ENCODE peak calls at places on chromosomes 6 and 20, in four cellular contexts. D, W, A and C are unnamed samples.
A peak's percentile ranks its signal among the peaks of the same experiment; 100 is the strongest.

GRCh38 chr6:39430968-39431523 is 108.5 kb upstream of the KCNK16 start:
- DNase-seq in D (peak; percentile 84), W (peak; percentile 56), A (no peak), C (no peak)

GRCh38 chr6:127924440-127924839 is 23.6 kb upstream of the THEMIS start:
- DNase-seq in D (no peak), W (no peak), A (no peak), C (no peak)

GRCh38 chr6:33740204-33740608 is 6.5 kb downstream of the IP6K3 start:
- DNase-seq in D (no peak), W (no peak), A (no peak), C (no peak)

GRCh38 chr6:20220345-20220744 is 8.1 kb upstream of the MBOAT1 start:
- DNase-seq in D (no peak), W (no peak), A (no peak), C (no peak)

GRCh38 chr6:25499851-25500250 is 152.2 kb upstream of the SCGN start:
- DNase-seq in D (no peak), W (no peak), A (no peak), C (no peak)

GRCh38 chr6:128882991-128883571 is at the start of gene LAMA2:
- DNase-seq in D (peak; percentile 23), W (peak; percentile 83), A (no peak), C (no peak)

GRCh38 chr6:4666886-4667513 is 109.2 kb upstream of the CDYL start:
- DNase-seq in D (no peak), W (no peak), A (no peak), C (no peak)

GRCh38 chr6:64861039-64861651 is 845.9 kb downstream of the EYS start:
- DNase-seq in D (no peak), W (no peak), A (no peak), C (no peak)

GRCh38 chr20:57390604-57391438 is at the start of gene RBM38:
- DNase-seq in D (peak; percentile 99), W (peak; percentile 78), A (peak; percentile 91), C (no peak)

GRCh38 chr6:22072939-22073338 is 223.9 kb downstream of the PRL start:
- DNase-seq in D (no peak), W (no peak), A (no peak), C (no peak)

GRCh38 chr6:9316831-9317230 is 881.5 kb upstream of the SLC35B3 start:
- DNase-seq in D (no peak), W (no peak), A (no peak), C (no peak)

GRCh38 chr6:31559958-31560696 is 12.0 kb upstream of the LTA start:
- DNase-seq in D (no peak), W (no peak), A (peak; percentile 66), C (peak; percentile 88)

GRCh38 chr20:64073476-64074183 is 5.7 kb downstream of the RGS19 start:
- DNase-seq in D (no peak), W (no peak), A (no peak), C (no peak)

GRCh38 chr6:38973178-38974057 is 75.2 kb upstream of the GLP1R start:
- DNase-seq in D (peak; percentile 64), W (no peak), A (peak; percentile 58), C (peak; percentile 9)

GRCh38 chr6:161066511-161066910 is 74.9 kb downstream of the MAP3K4 start:
- DNase-seq in D (no peak), W (no peak), A (no peak), C (no peak)

GRCh38 chr6:42756713-42757112 is 10.8 kb upstream of the TBCC start:
- DNase-seq in D (no peak), W (peak; percentile 39), A (no peak), C (no peak)

GRCh38 chr20:25280574-25281535 is 33.0 kb downstream of the PYGB start:
- DNase-seq in D (no peak), W (peak; percentile 6), A (no peak), C (no peak)

GRCh38 chr20:51494241-51495110 is 48.0 kb downstream of the NFATC2 start:
- DNase-seq in D (no peak), W (no peak), A (no peak), C (no peak)

GRCh38 chr20:46065006-46065405 is 24.8 kb downstream of the NCOA5 start:
- DNase-seq in D (no peak), W (no peak), A (no peak), C (no peak)

GRCh38 chr6:109295109-109295765 is 87.0 kb downstream of the CD164 start:
- DNase-seq in D (no peak), W (no peak), A (no peak), C (no peak)

GRCh38 chr6:111723412-111723970 is 117.8 kb upstream of the TRAF3IP2 start:
- DNase-seq in D (no peak), W (no peak), A (no peak), C (no peak)

GRCh38 chr20:57148266-57148665 is 118.2 kb downstream of the BMP7 start:
- DNase-seq in D (no peak), W (no peak), A (no peak), C (no peak)

GRCh38 chr20:54078296-54078695 is 7.9 kb upstream of the BCAS1 start:
- DNase-seq in D (no peak), W (no peak), A (no peak), C (no peak)

GRCh38 chr6:3013486-3013885 is 13.8 kb downstream of the NQO2 start:
- DNase-seq in D (no peak), W (no peak), A (no peak), C (no peak)

GRCh38 chr6:150466196-150466595 is 97.4 kb downstream of the IYD start:
- DNase-seq in D (no peak), W (no peak), A (no peak), C (no peak)

GRCh38 chr20:13231031-13231752 is 10.1 kb downstream of the ISM1 start:
- DNase-seq in D (no peak), W (no peak), A (no peak), C (no peak)

GRCh38 chr6:14066782-14067406 is 50.7 kb upstream of the CD83 start:
- DNase-seq in D (peak; percentile 67), W (no peak), A (peak; percentile 72), C (no peak)

GRCh38 chr20:46648903-46649649 is 2.2 kb downstream of the SLC13A3 start:
- DNase-seq in D (no peak), W (no peak), A (peak; percentile 66), C (no peak)

GRCh38 chr6:109296305-109296915 is 85.9 kb downstream of the CD164 start:
- DNase-seq in D (no peak), W (no peak), A (no peak), C (no peak)

GRCh38 chr6:96862560-96862959 is 25.3 kb upstream of the GPR63 start:
- DNase-seq in D (peak; percentile 19), W (no peak), A (no peak), C (peak; percentile 7)

GRCh38 chr6:26305097-26305841 is 59.7 kb upstream of the BTN3A2 start:
- DNase-seq in D (no peak), W (peak; percentile 83), A (peak; percentile 76), C (no peak)

DNA sequence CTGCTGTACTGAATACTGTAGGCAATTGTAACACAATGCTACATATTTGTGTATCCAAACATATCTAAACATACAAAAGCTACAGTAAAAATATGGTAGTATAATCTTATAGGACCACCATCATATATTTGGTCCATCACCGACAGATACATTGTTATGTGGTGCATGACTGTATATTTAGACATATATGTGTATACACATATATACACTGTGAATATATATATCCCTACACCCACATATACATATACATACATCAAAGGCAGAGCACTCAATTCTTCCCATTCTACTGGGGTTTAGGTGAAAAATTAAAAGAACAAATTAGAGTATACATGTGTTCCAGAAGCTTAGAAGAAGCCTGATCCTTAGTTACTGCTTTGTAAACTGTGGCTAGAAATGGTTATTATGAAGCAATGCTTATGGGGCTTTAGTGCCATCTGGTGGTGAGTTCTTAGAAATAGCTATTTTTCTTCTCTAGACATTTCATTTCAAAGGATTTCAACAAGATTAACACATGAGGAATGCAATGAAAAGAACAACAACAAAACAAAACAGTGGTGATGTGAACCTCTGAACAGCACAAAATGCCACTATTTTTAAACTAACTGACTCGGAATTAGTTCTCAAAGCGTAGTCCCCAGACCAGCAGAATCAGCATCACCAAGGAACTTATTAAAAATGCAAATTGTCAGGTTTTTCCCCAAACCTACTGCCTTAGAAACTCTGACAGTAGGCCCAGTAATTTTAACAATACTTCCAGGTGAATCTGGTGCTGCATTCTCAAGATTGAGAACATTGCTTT is 38.0 kb downstream of the PKHD1 start:
- DNase-seq in D (peak; percentile 36), W (no peak), A (peak; percentile 38), C (peak; percentile 11)
- TF ChIP-seq USF1 in D (no peak), W (no peak), A (no peak), C (no peak)

DNA sequence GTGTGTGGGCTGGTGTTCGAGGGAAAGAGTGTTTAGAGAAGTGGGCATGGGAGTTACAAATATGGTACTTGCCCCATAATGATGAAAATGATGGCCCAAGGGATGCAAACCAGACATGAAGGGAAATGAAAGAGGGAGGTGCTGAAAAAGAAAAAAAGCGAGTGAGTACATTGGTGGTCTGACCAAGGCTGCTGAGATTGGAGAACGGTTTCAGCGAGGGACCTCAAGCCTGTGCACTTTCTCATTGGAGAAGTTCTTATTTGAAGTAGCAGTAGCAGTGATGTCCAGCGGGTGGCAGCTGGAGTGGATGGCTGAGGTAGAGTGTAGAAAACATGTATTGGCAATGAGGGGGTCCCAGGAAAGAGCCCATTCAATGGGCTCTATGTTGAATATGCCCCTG is 54.8 kb downstream of the TNFAIP3 start:
- DNase-seq in D (no peak), W (peak; percentile 17), A (no peak), C (no peak)
- TF ChIP-seq USF1 in D (no peak), W (no peak), A (no peak), C (no peak)

GRCh38 chr20:58907481-58908137 is 55.1 kb downstream of the GNAS start:
- DNase-seq in D (peak; percentile 64), W (no peak), A (peak; percentile 51), C (peak; percentile 98)

GRCh38 chr20:58906894-58907293 is 54.4 kb downstream of the GNAS start:
- DNase-seq in D (no peak), W (no peak), A (no peak), C (no peak)

GRCh38 chr20:58906111-58906510 is 53.6 kb downstream of the GNAS start:
- DNase-seq in D (no peak), W (no peak), A (no peak), C (no peak)

GRCh38 chr20:58903636-58904035 is 51.1 kb downstream of the GNAS start:
- DNase-seq in D (no peak), W (no peak), A (no peak), C (no peak)

GRCh38 chr20:58905236-58905635 is 52.7 kb downstream of the GNAS start:
- DNase-seq in D (no peak), W (no peak), A (no peak), C (no peak)
- TF ChIP-seq USF1 in D (no peak), W (no peak), A (no peak), C (no peak)

DNA sequence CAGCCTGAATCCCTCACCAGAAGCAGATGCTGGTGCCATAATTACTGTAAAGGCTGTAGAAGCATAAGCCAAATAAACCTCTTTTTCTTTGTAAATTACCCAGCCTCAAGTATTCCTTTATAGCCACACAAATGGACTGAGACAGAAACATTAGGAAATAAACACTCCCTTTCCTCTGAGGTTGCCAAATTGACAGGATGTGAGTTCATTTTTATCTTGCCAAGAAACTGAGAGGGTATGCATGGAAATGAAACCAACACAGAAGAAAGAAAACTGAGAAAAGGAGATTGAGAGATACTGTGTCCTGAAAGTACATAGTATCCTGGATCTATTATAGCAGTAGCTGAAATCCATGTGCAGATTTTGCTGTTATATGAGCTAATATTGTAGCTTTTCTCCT is 481.1 kb downstream of the HAO1 start:
- DNase-seq in D (no peak), W (no peak), A (no peak), C (no peak)
- TF ChIP-seq USF1 in D (no peak), W (no peak), A (no peak), C (no peak)

GRCh38 chr6:108117427-108118358 is 43.2 kb upstream of the OSTM1 start:
- DNase-seq in D (peak; percentile 74), W (peak; percentile 70), A (no peak), C (no peak)
- TF ChIP-seq USF1 in D (no peak), W (no peak), A (no peak), C (no peak)